ENCODE peak calls at places on chromosomes 4 and X, in ten cellular contexts. D, L, A, H, J, E, R, S, M and K are unnamed samples.

GRCh38 chr4:138078264-138078663 is 163.9 kb downstream of the SLC7A11 start:
- DNase-seq in E (no peak), A (no peak), D (no peak), S (no peak), H (no peak), L (no peak), J (no peak), R (no peak), M (no peak), K (no peak)

GRCh38 chr4:107444-108429 is 16.6 kb upstream of the ZNF718 start:
- DNase-seq in A (no peak), E (no peak), H (no peak), D (no peak), M (no peak), J (no peak), R (peak; percentile 56), L (no peak), S (no peak), K (no peak)

GRCh38 chrX:130592204-130592603 is 190.4 kb downstream of the RBMX2 start:
- DNase-seq in D (no peak), S (no peak), J (no peak), A (no peak), L (no peak), M (no peak), R (no peak), E (no peak), H (no peak), K (no peak)

GRCh38 chrX:111098874-111099273 is 2.9 kb downstream of the PAK3 start:
- DNase-seq in M (peak; percentile 47), E (peak; percentile 39), A (peak; percentile 27), J (no peak), H (peak; percentile 31), L (no peak), R (peak; percentile 68), S (no peak), D (peak; percentile 55), K (peak; percentile 67)

GRCh38 chr4:75596061-75596460 is 34.3 kb downstream of the CDKL2 start:
- DNase-seq in R (no peak), H (no peak), A (no peak), E (no peak), S (no peak), J (no peak), L (no peak), M (no peak), D (no peak), K (no peak)

GRCh38 chr4:3302786-3303444 is 10.1 kb downstream of the RGS12 start:
- DNase-seq in L (no peak), H (no peak), E (no peak), D (no peak), J (no peak), M (no peak), R (no peak), S (peak; percentile 70), A (no peak), K (no peak)

GRCh38 chr4:157010630-157011029 is 39.0 kb upstream of the PDGFC start:
- DNase-seq in E (no peak), D (no peak), S (no peak), R (no peak), H (no peak), L (no peak), M (no peak), J (no peak), A (no peak), K (no peak)

GRCh38 chr4:71570492-71570891 is 213.4 kb downstream of the GC start:
- DNase-seq in E (no peak), R (no peak), D (no peak), M (no peak), A (no peak), H (no peak), S (no peak), L (no peak), J (no peak), K (no peak)

GRCh38 chrX:30309139-30309571 is at the start of gene NR0B1:
- DNase-seq in A (no peak), H (peak; percentile 46), J (no peak), L (no peak), E (no peak), R (no peak), D (no peak), M (peak; percentile 48), S (no peak), K (no peak)

GRCh38 chrX:107935200-107935599 is 47.0 kb downstream of the TEX13B start:
- DNase-seq in J (no peak), D (no peak), S (no peak), A (no peak), M (no peak), H (no peak), E (no peak), R (no peak), L (no peak), K (no peak)

GRCh38 chr4:39713691-39714090 is 15.8 kb downstream of the UBE2K start:
- DNase-seq in D (no peak), L (no peak), R (peak; percentile 18), S (no peak), E (no peak), A (no peak), J (no peak), M (no peak), H (no peak), K (no peak)

GRCh38 chr4:140993969-140994459 is 139.3 kb downstream of the RNF150 start:
- DNase-seq in L (no peak), H (no peak), A (no peak), J (no peak), E (no peak), D (no peak), R (no peak), S (no peak), M (no peak), K (no peak)

GRCh38 chr4:3041192-3042142 is 32.9 kb downstream of the HTT-AS start:
- DNase-seq in J (no peak), S (no peak), L (no peak), E (peak; percentile 76), M (peak; percentile 46), R (peak; percentile 62), D (no peak), A (peak; percentile 33), H (no peak), K (peak; percentile 83)

GRCh38 chr4:161364681-161365080 is 799.1 kb downstream of the FSTL5 start:
- DNase-seq in R (no peak), A (no peak), H (no peak), J (no peak), S (no peak), M (no peak), E (no peak), L (no peak), D (no peak), K (no peak)

DNA sequence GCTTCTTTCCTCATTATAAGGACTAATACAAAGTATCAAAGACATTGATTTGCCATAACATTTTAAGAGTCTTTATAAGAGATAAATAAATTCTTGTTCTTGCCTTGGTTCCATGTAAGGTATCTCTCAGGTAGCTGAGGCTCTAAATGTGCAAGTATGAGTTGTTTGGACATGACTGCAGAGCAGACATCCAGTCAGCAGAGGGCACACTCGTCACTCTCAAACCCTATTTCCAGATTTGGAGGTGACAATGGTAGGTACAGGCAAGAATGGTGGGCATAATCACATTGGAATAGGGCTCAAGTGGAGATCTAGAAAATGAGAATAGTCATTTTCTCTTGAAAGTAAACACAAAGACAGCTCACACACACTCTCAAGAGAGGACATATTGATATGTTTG is 133.3 kb upstream of the ZIC3 start:
- DNase-seq in R (peak; percentile 43), A (no peak), E (no peak), M (no peak), H (no peak), J (no peak), D (peak; percentile 18), S (no peak), L (no peak), K (no peak)
- TF ChIP-seq EP300 in R (no peak), A (no peak), E (no peak), M (no peak), H (no peak), J (no peak), D (no peak), S (no peak), L (no peak), K (no peak)

DNA sequence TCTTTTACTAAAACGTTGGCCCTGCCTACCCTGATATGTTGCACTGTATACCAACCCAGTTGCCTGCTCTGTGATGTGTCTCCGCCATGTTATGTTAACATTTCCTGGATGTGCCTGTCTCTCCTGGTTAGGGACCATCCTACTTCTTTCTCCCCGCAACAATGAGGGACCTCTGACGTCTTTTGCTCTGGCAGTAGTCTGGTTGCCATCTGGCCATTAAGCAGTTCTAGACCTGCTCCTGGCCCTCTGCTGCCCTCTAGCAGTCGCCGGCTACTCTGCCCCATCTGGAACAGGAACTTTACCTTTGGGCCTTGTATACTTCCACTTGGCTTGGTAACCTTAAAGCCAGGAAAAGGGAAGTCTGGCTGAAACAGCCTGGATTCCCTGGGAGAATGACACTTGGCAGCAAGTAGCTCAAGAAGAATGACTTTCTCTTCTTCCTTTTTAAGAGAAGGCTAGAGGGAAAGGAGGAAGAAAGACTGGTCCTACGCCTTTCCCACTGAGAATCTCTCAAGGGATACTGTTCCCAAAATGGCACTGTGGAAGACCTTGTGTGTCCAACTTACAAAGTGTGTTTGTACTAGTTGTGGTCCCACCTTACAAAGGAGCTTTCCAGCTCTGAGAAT is 63.5 kb downstream of the GPC3 start:
- DNase-seq in J (no peak), R (peak; percentile 16), D (peak; percentile 23), H (peak; percentile 7), A (peak; percentile 4), L (peak; percentile 38), M (no peak), S (no peak), E (peak; percentile 32), K (no peak)
- TF ChIP-seq CTCF in J (peak; percentile 59), R (peak; percentile 57), D (peak; percentile 69), H (peak; percentile 44), A (peak; percentile 22), L (peak; percentile 69), M (no peak), S (no peak), E (peak; percentile 40), K (no peak)

DNA sequence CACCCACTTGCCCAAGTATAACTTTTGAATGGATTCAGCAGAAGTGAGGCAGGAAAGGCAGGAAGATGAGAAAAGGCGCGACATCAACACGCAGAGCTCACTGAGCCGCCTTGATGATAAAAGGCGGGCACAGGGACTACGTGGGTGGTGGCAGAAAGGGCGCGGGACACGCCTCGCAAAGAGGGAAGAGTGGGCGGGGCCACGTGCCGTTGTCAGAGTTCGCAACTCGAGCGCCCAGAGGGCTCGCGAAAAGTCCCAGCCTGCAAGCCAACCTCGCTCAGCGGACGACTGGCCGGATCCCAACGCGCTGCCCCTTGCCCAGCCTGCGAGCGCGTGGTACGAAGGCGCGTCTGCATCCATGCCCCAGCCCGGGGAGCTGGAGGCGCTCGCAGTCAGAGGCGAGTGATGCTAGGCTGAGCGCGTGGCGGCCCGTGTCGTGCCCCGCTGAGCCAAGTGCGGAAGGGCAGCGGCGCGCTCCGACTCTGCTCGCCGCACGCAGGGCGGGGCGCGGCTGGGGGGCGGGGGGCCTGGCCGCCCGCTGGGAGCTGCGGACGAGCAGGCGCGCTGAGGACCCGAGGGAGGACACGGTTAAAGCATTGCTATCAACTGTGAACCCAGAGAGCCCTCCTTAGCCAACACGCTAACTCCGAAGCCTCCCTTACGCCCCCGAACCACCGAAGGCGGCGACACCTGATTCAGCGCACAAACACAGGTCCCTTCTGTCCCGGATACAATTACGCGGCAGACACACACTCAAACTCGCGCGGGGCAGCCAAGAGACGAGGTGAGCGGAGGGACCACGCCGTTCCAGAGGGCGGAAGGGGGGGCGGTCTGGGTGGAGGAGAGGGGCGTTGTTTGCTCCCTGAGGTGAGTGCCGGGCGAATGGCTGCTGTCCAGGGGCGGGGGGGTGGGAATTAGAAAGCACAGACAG is at the start of gene UGT8:
- DNase-seq in J (no peak), H (no peak), M (no peak), R (peak; percentile 77), A (no peak), E (peak; percentile 62), L (no peak), D (peak; percentile 52), S (no peak), K (no peak)
- TF ChIP-seq EP300 in J (no peak), H (no peak), M (no peak), R (no peak), A (peak; percentile 73), E (no peak), L (no peak), D (no peak), S (no peak), K (no peak)

GRCh38 chr4:13171292-13172057 is 312.7 kb downstream of the RAB28 start:
- DNase-seq in D (no peak), E (no peak), S (no peak), L (no peak), R (no peak), J (no peak), A (no peak), H (no peak), M (no peak), K (no peak)
- TF ChIP-seq CTCF in D (no peak), E (no peak), S (no peak), L (no peak), R (no peak), J (no peak), A (no peak), H (no peak), M (no peak), K (no peak)